ENCODE peak calls at places on chromosomes 3 and 15, in nine cellular contexts. E is activated T-helper 1 cell treated with Interleukin-2 at 50 U/mL for 16 hours; N is tibial nerve; Y is ureter; I is stimulated activated CD4-positive, alpha-beta T cell treated with anti-CD3 and anti-CD28 coated beads, Interleukin-2, amount 100 ng/mL, for 48 hours; O is activated CD8-positive, alpha-beta memory T cell treated with anti-CD3 and anti-CD28 coated beads, Interleukin-2, amount 10 ng/mL, durations not matched to agents 7 days and 5 days; A is Right ventricle myocardium inferior; B is heart left ventricle; G is fibroblast of mammary gland. T is an unnamed sample.

GRCh38 chr3:42190701-42191442 is 75.1 kb downstream of the CCK start:
- DNase-seq in E (peak), N (peak), Y (peak), I (peak), O (peak), A (no peak), B (no peak), G (peak), T (peak)

GRCh38 chr3:126540342-126540849 is 16.4 kb downstream of the CHST13 start:
- DNase-seq in E (no peak), N (no peak), Y (peak), I (no peak), O (no peak), A (no peak), B (peak), G (peak), T (peak)

GRCh38 chr15:82228750-82229149 is 33.8 kb downstream of the EFL1 start:
- DNase-seq in E (no peak), N (no peak), Y (no peak), I (no peak), O (no peak), A (no peak), B (no peak), G (no peak), T (no peak)

GRCh38 chr15:63057454-63058335 is 15.1 kb downstream of the TPM1 start:
- DNase-seq in E (no peak), N (no peak), Y (no peak), I (no peak), O (no peak), A (no peak), B (no peak), G (no peak), T (no peak)

GRCh38 chr3:110180733-110181132 is 843.4 kb upstream of the DPPA4 start:
- DNase-seq in E (no peak), N (peak), Y (no peak), I (no peak), O (no peak), A (no peak), B (peak), G (peak), T (no peak)

GRCh38 chr15:68410466-68411200 is 21.3 kb downstream of the ITGA11 start:
- DNase-seq in E (no peak), N (no peak), Y (peak), I (no peak), O (peak), A (no peak), B (peak), G (no peak), T (no peak)

GRCh38 chr3:2392981-2393380 is 294.3 kb downstream of the CNTN4 start:
- DNase-seq in E (no peak), N (no peak), Y (no peak), I (no peak), O (no peak), A (no peak), B (no peak), G (no peak), T (no peak)

GRCh38 chr3:183524476-183524875 is 31.0 kb downstream of the KLHL6 start:
- DNase-seq in E (no peak), N (no peak), Y (no peak), I (no peak), O (no peak), A (no peak), B (no peak), G (no peak), T (no peak)

GRCh38 chr3:76470285-76470684 is 569.6 kb upstream of the ROBO2 start:
- DNase-seq in E (no peak), N (no peak), Y (no peak), I (no peak), O (no peak), A (no peak), B (no peak), G (peak), T (no peak)

GRCh38 chr3:120182613-120183524 is 88.6 kb upstream of the GSK3B start:
- DNase-seq in E (no peak), N (no peak), Y (no peak), I (no peak), O (no peak), A (no peak), B (no peak), G (peak), T (no peak)

GRCh38 chr3:134645515-134645914 is 5.3 kb downstream of the KY start:
- DNase-seq in E (no peak), N (no peak), Y (no peak), I (no peak), O (no peak), A (no peak), B (no peak), G (no peak), T (no peak)

GRCh38 chr15:77983708-77984445 is 93.6 kb downstream of the TBC1D2B start:
- DNase-seq in E (no peak), N (no peak), Y (peak), I (no peak), O (no peak), A (peak), B (no peak), G (no peak), T (no peak)

GRCh38 chr3:45772341-45773035 is 23.8 kb downstream of the SLC6A20 start:
- DNase-seq in E (no peak), N (no peak), Y (no peak), I (no peak), O (peak), A (no peak), B (no peak), G (no peak), T (no peak)

GRCh38 chr15:81297580-81298575 is 26.1 kb downstream of the STARD5 start:
- DNase-seq in E (no peak), N (no peak), Y (no peak), I (no peak), O (no peak), A (no peak), B (no peak), G (no peak), T (no peak)

GRCh38 chr15:74312445-74313007 is 54.9 kb downstream of the CYP11A1 start:
- DNase-seq in E (no peak), N (no peak), Y (no peak), I (no peak), O (no peak), A (peak), B (no peak), G (no peak), T (no peak)

GRCh38 chr15:96329403-96329981 is 1.0 kb upstream of the NR2F2 start:
- DNase-seq in E (no peak), N (no peak), Y (no peak), I (no peak), O (no peak), A (no peak), B (no peak), G (peak), T (no peak)

T was measured in Panc1.